ENCODE peak calls at places on chromosomes 12 and 14, in seven cellular contexts. O, S, U, Y, V, A and B are unnamed samples.
A peak's percentile ranks its signal among the peaks of the same experiment; 100 is the strongest.

GRCh38 chr12:49902399-49903350 is 1.0 kb downstream of the FAIM2 start:
- DNase-seq in O (peak; percentile 59), S (peak; percentile 45), U (no peak), Y (peak; percentile 59), V (no peak), A (no peak), B (no peak)

GRCh38 chr14:95356245-95356850 is 36.6 kb upstream of the CLMN start:
- DNase-seq in O (no peak), S (no peak), U (no peak), Y (no peak), V (no peak), A (no peak), B (no peak)

GRCh38 chr12:12333407-12333831 is 16.6 kb downstream of the MANSC1 start:
- DNase-seq in O (no peak), S (no peak), U (no peak), Y (no peak), V (peak; percentile 64), A (no peak), B (peak; percentile 92)

GRCh38 chr14:21796912-21797311 is 123.3 kb upstream of the OR4E1 start:
- DNase-seq in O (no peak), S (no peak), U (no peak), Y (peak; percentile 70), V (no peak), A (no peak), B (no peak)

GRCh38 chr14:74595006-74595735 is 16.9 kb downstream of the LTBP2 start:
- DNase-seq in O (no peak), S (no peak), U (no peak), Y (no peak), V (no peak), A (peak; percentile 83), B (peak; percentile 88)

GRCh38 chr14:30551460-30551859 is 7.5 kb upstream of the G2E3 start:
- DNase-seq in O (no peak), S (no peak), U (no peak), Y (no peak), V (no peak), A (no peak), B (no peak)

GRCh38 chr12:44627767-44628166 is 248.3 kb downstream of the NELL2 start:
- DNase-seq in O (no peak), S (no peak), U (no peak), Y (no peak), V (no peak), A (no peak), B (no peak)

GRCh38 chr14:100159107-100159864 is at the start of gene DEGS2:
- DNase-seq in O (no peak), S (peak; percentile 78), U (no peak), Y (peak; percentile 87), V (no peak), A (peak; percentile 17), B (no peak)

GRCh38 chr12:132243596-132244289 is 85.6 kb downstream of the GALNT9 start:
- DNase-seq in O (no peak), S (peak; percentile 44), U (peak; percentile 44), Y (peak; percentile 55), V (no peak), A (no peak), B (no peak)

GRCh38 chr12:64674367-64674922 is 64.2 kb downstream of the RASSF3 start:
- DNase-seq in O (no peak), S (no peak), U (no peak), Y (no peak), V (no peak), A (no peak), B (no peak)

GRCh38 chr12:112103758-112104504 is 4.7 kb downstream of the NAA25 start:
- DNase-seq in O (no peak), S (no peak), U (peak; percentile 62), Y (no peak), V (no peak), A (no peak), B (no peak)

GRCh38 chr12:99259040-99259934 is 388.3 kb upstream of the GARIN6 start:
- DNase-seq in O (no peak), S (no peak), U (peak; percentile 10), Y (peak; percentile 21), V (no peak), A (peak; percentile 7), B (no peak)

GRCh38 chr12:108320503-108321293 is 18.4 kb downstream of the CMKLR1 start:
- DNase-seq in O (no peak), S (peak; percentile 28), U (peak; percentile 51), Y (peak; percentile 43), V (no peak), A (no peak), B (no peak)

GRCh38 chr14:49623941-49624806 is 3.6 kb downstream of the MGAT2 start:
- DNase-seq in O (no peak), S (no peak), U (no peak), Y (no peak), V (no peak), A (no peak), B (no peak)

GRCh38 chr12:91994208-91994797 is 151.3 kb downstream of the BTG1 start:
- DNase-seq in O (no peak), S (no peak), U (no peak), Y (no peak), V (no peak), A (no peak), B (no peak)